ENCODE peak calls at places on chromosome 22, in six cellular contexts. F is ovary, O is heart left ventricle, L is vagina, U is right lobe of liver, N is transverse colon. G is an unnamed sample.

GRCh38 chr22:24338701-24339451 is 68.2 kb downstream of the SPECC1L start:
- DNase-seq in F (no peak), O (peak; percentile 38), L (no peak), U (no peak), N (no peak), G (no peak)

GRCh38 chr22:22709719-22710445 is 65.5 kb downstream of the GGTLC2 start:
- DNase-seq in F (no peak), O (no peak), L (peak; percentile 77), U (peak; percentile 69), N (no peak), G (no peak)

GRCh38 chr22:20430641-20431519 is 6.7 kb downstream of the SCARF2 start:
- DNase-seq in F (peak; percentile 55), O (peak; percentile 57), L (no peak), U (no peak), N (peak; percentile 57), G (no peak)

GRCh38 chr22:45053571-45053970 is 43.8 kb upstream of the PHF21B start:
- DNase-seq in F (no peak), O (no peak), L (no peak), U (no peak), N (no peak), G (no peak)

GRCh38 chr22:43861529-43861928 is 784 bp downstream of the SULT4A1 start:
- DNase-seq in F (peak; percentile 50), O (no peak), L (no peak), U (no peak), N (no peak), G (no peak)

GRCh38 chr22:19070397-19071169 is 51.6 kb downstream of the DGCR2 start:
- DNase-seq in F (no peak), O (no peak), L (no peak), U (peak; percentile 67), N (no peak), G (no peak)

GRCh38 chr22:27625769-27626674 is 175.5 kb downstream of the MN1 start:
- DNase-seq in F (no peak), O (no peak), L (no peak), U (no peak), N (no peak), G (no peak)

GRCh38 chr22:29310863-29311339 is 4.5 kb downstream of the GAS2L1 start:
- DNase-seq in F (peak; percentile 98), O (peak; percentile 97), L (no peak), U (peak; percentile 93), N (peak; percentile 92), G (peak; percentile 99)

GRCh38 chr22:28917747-28918543 is 34.6 kb downstream of the ZNRF3 start:
- DNase-seq in F (peak; percentile 52), O (peak; percentile 61), L (no peak), U (no peak), N (peak; percentile 32), G (no peak)

GRCh38 chr22:46110215-46110614 is 40.1 kb upstream of the PPARA start:
- DNase-seq in F (no peak), O (no peak), L (no peak), U (no peak), N (no peak), G (peak; percentile 72)

GRCh38 chr22:46977656-46978343 is 215.3 kb downstream of the TBC1D22A start:
- DNase-seq in F (no peak), O (no peak), L (no peak), U (no peak), N (no peak), G (no peak)

GRCh38 chr22:16819249-16819648 is 6.0 kb downstream of the XKR3 start:
- DNase-seq in F (no peak), O (no peak), L (no peak), U (no peak), N (no peak), G (no peak)

GRCh38 chr22:27591060-27591459 is 210.5 kb downstream of the MN1 start:
- DNase-seq in F (peak; percentile 80), O (no peak), L (no peak), U (no peak), N (no peak), G (no peak)

GRCh38 chr22:25111579-25112517 is 87.8 kb upstream of the CRYBB3 start:
- DNase-seq in F (peak; percentile 50), O (peak; percentile 42), L (no peak), U (peak; percentile 81), N (peak; percentile 71), G (no peak)

GRCh38 chr22:23305922-23306374 is 125.6 kb downstream of the BCR start:
- DNase-seq in F (peak; percentile 89), O (peak; percentile 86), L (no peak), U (no peak), N (peak; percentile 33), G (peak; percentile 77)

GRCh38 chr22:27754247-27754887 is 47.2 kb downstream of the MN1 start:
- DNase-seq in F (peak; percentile 53), O (no peak), L (no peak), U (no peak), N (no peak), G (no peak)

GRCh38 chr22:27799334-27800249 is 2.0 kb downstream of the MN1 start:
- DNase-seq in F (peak; percentile 76), O (peak; percentile 58), L (no peak), U (peak; percentile 69), N (no peak), G (no peak)

GRCh38 chr22:22710719-22711531 is 66.5 kb downstream of the GGTLC2 start:
- DNase-seq in F (peak; percentile 79), O (peak; percentile 51), L (no peak), U (peak; percentile 75), N (peak; percentile 77), G (peak; percentile 26)

GRCh38 chr22:29270475-29271271 is 2.6 kb downstream of the EWSR1 start:
- DNase-seq in F (no peak), O (no peak), L (no peak), U (no peak), N (no peak), G (no peak)

GRCh38 chr22:49305966-49306631 is 521.6 kb downstream of the BRD1 start:
- DNase-seq in F (peak; percentile 5), O (no peak), L (no peak), U (peak; percentile 24), N (peak; percentile 3), G (no peak)

GRCh38 chr22:37933711-37934376 is 19.6 kb downstream of the C22orf23 start:
- DNase-seq in F (peak; percentile 92), O (peak; percentile 92), L (no peak), U (peak; percentile 89), N (peak; percentile 93), G (peak; percentile 90)
- TF ChIP-seq POLR2A in F (no peak), O (no peak), L (no peak), U (no peak), N (no peak), G (no peak)

GRCh38 chr22:41946360-41947180 is at the start of gene CENPM:
- DNase-seq in F (peak; percentile 93), O (peak; percentile 93), L (no peak), U (peak; percentile 89), N (peak; percentile 93), G (peak; percentile 87)
- TF ChIP-seq CTCF in F (no peak), O (no peak), L (no peak), U (no peak), N (no peak), G (peak; percentile 5)

GRCh38 chr22:37120569-37121340 is 11.2 kb upstream of the TMPRSS6 start:
- DNase-seq in F (no peak), O (no peak), L (no peak), U (no peak), N (no peak), G (no peak)

GRCh38 chr22:37123649-37124048 is 14.1 kb upstream of the TMPRSS6 start:
- DNase-seq in F (no peak), O (no peak), L (no peak), U (no peak), N (no peak), G (no peak)

GRCh38 chr22:37119872-37120271 is 10.4 kb upstream of the TMPRSS6 start:
- DNase-seq in F (no peak), O (no peak), L (no peak), U (no peak), N (no peak), G (no peak)

GRCh38 chr22:37122598-37123180 is 13.2 kb upstream of the TMPRSS6 start:
- DNase-seq in F (no peak), O (no peak), L (no peak), U (no peak), N (no peak), G (no peak)

GRCh38 chr22:37121887-37122591 is 12.5 kb upstream of the TMPRSS6 start:
- DNase-seq in F (no peak), O (no peak), L (no peak), U (no peak), N (peak; percentile 53), G (no peak)
- TF ChIP-seq POLR2A in F (no peak), O (no peak), L (no peak), U (no peak), N (no peak), G (no peak)

GRCh38 chr22:18055619-18056160 is 22.1 kb upstream of the PEX26 start:
- DNase-seq in F (no peak), O (no peak), L (no peak), U (no peak), N (no peak), G (no peak)
- TF ChIP-seq CTCF in F (no peak), O (no peak), L (no peak), U (no peak), N (no peak), G (no peak)

DNA sequence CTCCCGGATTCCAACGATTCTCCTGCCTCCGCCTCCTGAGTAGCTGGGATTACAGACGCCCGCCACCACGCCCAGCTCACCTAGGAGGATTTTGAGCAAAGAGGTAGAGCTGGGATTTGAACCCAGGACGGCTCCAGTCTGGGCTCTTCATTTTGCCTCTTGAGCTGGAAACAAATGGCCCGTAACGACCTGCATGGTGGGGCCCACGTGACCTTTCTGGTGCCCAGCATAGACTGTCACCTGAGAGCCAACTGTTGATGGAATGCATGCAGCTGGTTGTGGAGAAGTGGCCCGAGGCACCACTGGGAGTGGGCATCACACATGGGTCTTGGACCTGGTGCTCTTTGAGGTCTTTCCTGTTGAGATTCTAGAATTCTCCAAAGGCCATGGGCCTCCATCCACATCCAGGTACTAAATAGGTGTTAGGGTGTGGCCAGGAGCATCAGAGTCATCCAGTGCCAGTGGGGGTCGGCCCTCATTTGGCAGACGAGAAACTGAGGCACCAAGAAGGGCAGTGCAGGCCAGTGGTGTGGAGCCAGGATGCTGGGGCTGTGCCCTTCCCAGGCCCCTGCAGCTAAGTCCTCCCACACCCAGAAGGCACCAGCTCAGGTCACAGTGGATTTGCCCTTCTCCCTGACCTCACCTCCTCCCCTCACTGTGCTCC is 3.9 kb downstream of the ATF4 start:
- DNase-seq in F (no peak), O (no peak), L (no peak), U (no peak), N (no peak), G (no peak)
- TF ChIP-seq POLR2A in F (no peak), O (no peak), L (no peak), U (no peak), N (no peak), G (no peak)